ENCODE peak calls at places on chromosomes 4 and X, in four cellular contexts. E is H1, H is HCT116, L is HepG2. S is an unnamed sample.
A peak's percentile ranks its signal among the peaks of the same experiment; 100 is the strongest.

GRCh38 chr4:4225915-4226605 is 669 bp downstream of the OTOP1 start:
- DNase-seq in E (no peak), H (no peak), L (no peak), S (no peak)

GRCh38 chr4:52572936-52573485 is 86.1 kb downstream of the USP46 start:
- DNase-seq in E (no peak), H (no peak), L (no peak), S (no peak)

GRCh38 chrX:47030339-47030738 is 47.9 kb upstream of the RGN start:
- DNase-seq in E (no peak), H (peak; percentile 51), L (peak; percentile 53), S (peak; percentile 33)

GRCh38 chrX:23699636-23700194 is 32.4 kb downstream of the PRDX4 start:
- DNase-seq in E (no peak), H (no peak), L (no peak), S (no peak)

GRCh38 chr4:5921074-5921473 is 28.2 kb upstream of the CRMP1 start:
- DNase-seq in E (no peak), H (no peak), L (no peak), S (no peak)

GRCh38 chrX:43655151-43655676 is 885 bp upstream of the MAOA start:
- DNase-seq in E (no peak), H (no peak), L (no peak), S (no peak)

GRCh38 chrX:41507899-41508298 is 60.8 kb downstream of the NYX start:
- DNase-seq in E (no peak), H (no peak), L (no peak), S (no peak)

GRCh38 chr4:89296399-89296798 is 11.2 kb downstream of the GPRIN3 start:
- DNase-seq in E (no peak), H (no peak), L (peak; percentile 25), S (no peak)

GRCh38 chr4:184375027-184375426 is 99.3 kb downstream of the IRF2 start:
- DNase-seq in E (no peak), H (no peak), L (no peak), S (no peak)

GRCh38 chrX:99305573-99305972 is 1104.5 kb downstream of the PCDH19 start:
- DNase-seq in E (no peak), H (no peak), L (no peak), S (no peak)

GRCh38 chrX:40107291-40108083 is 9.7 kb upstream of the BCOR start:
- DNase-seq in E (no peak), H (peak; percentile 77), L (no peak), S (no peak)

GRCh38 chr4:176778491-176778890 is 14.2 kb downstream of the VEGFC start:
- DNase-seq in E (no peak), H (no peak), L (no peak), S (no peak)

GRCh38 chrX:56130436-56130835 is 101.7 kb upstream of the KLF8 start:
- DNase-seq in E (no peak), H (no peak), L (no peak), S (no peak)

GRCh38 chr4:183185018-183185417 is 86.0 kb downstream of the WWC2 start:
- DNase-seq in E (no peak), H (no peak), L (no peak), S (no peak)

GRCh38 chr4:71293705-71294104 is 45.1 kb upstream of the SLC4A4 start:
- DNase-seq in E (no peak), H (no peak), L (no peak), S (no peak)

GRCh38 chr4:38177792-38178665 is 217.8 kb downstream of the PTTG2 start:
- DNase-seq in E (no peak), H (no peak), L (no peak), S (no peak)

GRCh38 chrX:95629737-95630136 is 1054.9 kb upstream of the DIAPH2 start:
- DNase-seq in E (no peak), H (no peak), L (no peak), S (no peak)

GRCh38 chr4:6489962-6490361 is 17.5 kb upstream of the PPP2R2C start:
- DNase-seq in E (no peak), H (no peak), L (no peak), S (no peak)

GRCh38 chrX:77561372-77561771 is 114.2 kb downstream of the FGF16 start:
- DNase-seq in E (no peak), H (no peak), L (no peak), S (no peak)

GRCh38 chr4:133618963-133619362 is 469.9 kb downstream of the PCDH10 start:
- DNase-seq in E (no peak), H (no peak), L (no peak), S (no peak)

GRCh38 chr4:19924761-19925160 is 326.9 kb upstream of the SLIT2 start:
- DNase-seq in E (no peak), H (no peak), L (no peak), S (no peak)

GRCh38 chr4:74117024-74117534 is 18.1 kb upstream of the CXCL2 start:
- DNase-seq in E (no peak), H (peak; percentile 73), L (peak; percentile 40), S (no peak)
- H3K4me1 ChIP-seq in E (peaks cover 3% of the 10 kb centered on the region), H (peaks cover 29% of the 10 kb centered on the region), L (peaks cover 10% of the 10 kb centered on the region), S (no peaks in the 10 kb centered on the region)

GRCh38 chr4:108224628-108225053 is 55.9 kb upstream of the LEF1 start:
- DNase-seq in E (no peak), H (no peak), L (no peak), S (no peak)
- TF ChIP-seq SIN3A in E (no peak), H (no peak), L (no peak), S (no peak)

GRCh38 chr4:128821151-128821550 is 11.7 kb downstream of the JADE1 start:
- DNase-seq in E (no peak), H (no peak), L (no peak), S (no peak)

GRCh38 chr4:128820631-128821119 is 11.2 kb downstream of the JADE1 start:
- DNase-seq in E (no peak), H (no peak), L (no peak), S (no peak)

GRCh38 chr4:128825226-128825625 is 15.7 kb downstream of the JADE1 start:
- DNase-seq in E (no peak), H (peak; percentile 38), L (no peak), S (no peak)

GRCh38 chr4:128819082-128819742 is 9.7 kb downstream of the JADE1 start:
- DNase-seq in E (no peak), H (no peak), L (no peak), S (no peak)

DNA sequence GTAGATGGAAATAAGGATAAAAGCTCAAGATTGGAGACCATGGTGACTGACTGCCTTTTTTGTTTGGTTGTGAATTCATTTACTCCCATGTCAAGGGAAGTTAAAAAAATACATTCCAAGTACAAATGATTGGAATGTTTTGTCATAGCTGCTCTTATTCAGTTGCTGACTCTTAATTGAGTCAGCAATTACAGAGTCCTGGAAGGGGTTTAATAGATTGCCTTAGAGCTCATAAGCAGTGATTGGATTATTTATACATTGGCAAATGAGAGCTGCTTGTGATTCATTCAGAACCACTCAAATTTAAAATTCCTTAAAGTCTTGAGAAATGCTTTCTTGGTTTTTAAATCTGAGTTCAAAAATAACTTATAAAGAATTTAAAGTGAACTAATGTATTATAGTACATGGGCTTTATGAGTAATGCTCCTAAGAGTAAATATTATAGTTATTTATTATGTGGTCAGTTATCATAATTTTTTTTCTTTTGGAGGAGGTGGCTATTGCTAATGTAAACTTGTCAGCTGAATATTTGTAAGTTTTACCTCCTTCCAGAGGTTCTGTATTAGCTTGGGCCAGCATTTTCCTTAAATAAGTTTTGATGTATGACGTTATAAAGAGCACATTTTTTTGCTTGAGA is 13.6 kb downstream of the JADE1 start:
- DNase-seq in E (no peak), H (peak; percentile 21), L (no peak), S (peak; percentile 57)
- H3K4me1 ChIP-seq in E (peaks cover 37% of the 10 kb centered on the region), H (peaks cover 44% of the 10 kb centered on the region), L (peaks cover 49% of the 10 kb centered on the region), S (peaks cover 12% of the 10 kb centered on the region)

GRCh38 chr4:54233697-54234496 is 4.8 kb downstream of the PDGFRA start:
- DNase-seq in E (no peak), H (peak; percentile 57), L (peak; percentile 52), S (peak; percentile 51)

GRCh38 chr4:54230479-54231418 is 1.7 kb downstream of the PDGFRA start:
- DNase-seq in E (no peak), H (no peak), L (no peak), S (no peak)

GRCh38 chr4:54231419-54232150 is 2.5 kb downstream of the PDGFRA start:
- DNase-seq in E (no peak), H (no peak), L (no peak), S (no peak)

GRCh38 chr4:54233128-54233696 is 4.1 kb downstream of the PDGFRA start:
- DNase-seq in E (no peak), H (peak; percentile 40), L (peak; percentile 55), S (peak; percentile 35)

DNA sequence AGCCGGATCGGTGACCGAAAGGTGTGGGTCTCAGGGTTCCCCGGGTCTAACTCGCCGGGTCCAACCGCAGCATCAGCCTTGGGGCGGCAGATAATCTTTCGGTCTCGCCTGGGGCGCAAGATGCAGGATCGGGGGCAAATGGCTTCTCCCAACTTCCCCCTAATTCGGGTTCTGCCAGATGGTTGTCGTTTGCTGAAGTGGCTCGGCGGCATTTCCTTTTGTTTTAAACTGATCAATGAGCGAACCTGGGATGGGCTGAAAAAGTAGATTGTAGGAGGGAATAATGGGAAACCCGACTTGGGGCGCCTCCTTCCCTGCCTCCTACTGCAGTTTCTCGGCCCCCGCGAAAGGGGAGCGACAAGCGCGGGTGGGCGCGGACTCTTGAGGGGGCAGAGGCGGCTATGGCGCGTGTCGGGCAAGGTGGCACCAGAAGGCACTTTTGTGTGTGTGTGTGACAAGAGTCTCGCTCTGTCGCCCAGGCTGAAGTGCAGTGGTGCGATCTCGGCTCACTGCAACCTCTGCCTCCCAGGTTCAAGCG is 3.1 kb downstream of the PDGFRA start:
- DNase-seq in E (no peak), H (no peak), L (no peak), S (no peak)
- TF ChIP-seq SIN3A in E (no peak), H (no peak), L (no peak), S (no peak)

DNA sequence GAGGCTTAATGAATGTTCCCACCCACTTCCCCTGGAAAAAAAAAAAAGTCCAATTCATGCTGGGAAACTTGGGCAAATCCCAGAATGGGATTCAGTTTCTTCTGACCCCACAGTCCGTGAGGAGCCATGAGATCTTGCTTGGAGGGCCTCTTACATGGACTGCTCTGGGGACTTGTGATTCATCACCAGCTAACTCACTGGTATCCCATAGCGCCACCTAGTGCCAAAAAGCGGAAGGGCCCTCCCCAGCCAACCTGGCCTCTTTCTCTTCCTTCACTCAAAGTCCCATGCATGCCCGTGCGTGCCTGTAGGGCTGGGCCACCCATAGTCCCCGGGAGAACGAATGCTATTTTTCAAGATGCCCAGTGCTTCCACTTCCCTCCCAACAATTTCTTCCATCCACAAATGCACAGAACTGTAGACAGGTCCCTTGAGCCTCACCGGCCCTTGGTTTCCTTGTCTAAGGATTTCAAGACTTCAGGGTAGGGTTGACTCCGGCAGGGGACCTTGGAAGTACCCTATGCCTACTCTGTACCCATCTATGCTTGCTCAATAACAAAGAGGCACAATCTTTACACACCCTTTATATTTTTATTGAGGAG is 5.1 kb downstream of the RTL5 start:
- DNase-seq in E (peak; percentile 57), H (peak; percentile 45), L (peak; percentile 30), S (peak; percentile 69)
- H3K4me1 ChIP-seq in E (peaks cover 16% of the 10 kb centered on the region), H (peaks cover 10% of the 10 kb centered on the region), L (no peaks in the 10 kb centered on the region), S (no peaks in the 10 kb centered on the region)

DNA sequence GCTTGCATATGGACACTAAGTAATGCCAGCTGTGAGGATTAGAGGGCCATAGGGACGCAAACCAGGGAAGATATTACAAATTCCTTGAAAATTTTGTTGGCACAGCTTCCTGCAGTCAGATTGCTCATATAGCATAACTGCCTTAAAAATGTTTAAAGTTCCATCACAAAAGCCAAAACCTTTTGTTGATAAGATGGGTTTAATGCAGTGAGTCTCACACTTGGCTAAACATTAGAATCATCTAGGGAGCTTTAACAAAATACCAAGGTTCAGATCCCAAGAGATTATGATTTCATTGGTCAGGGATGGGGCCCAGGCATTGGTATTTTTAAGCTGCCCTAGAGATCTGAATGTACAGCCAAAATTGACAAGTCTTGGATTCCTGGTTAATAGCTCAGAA is 376.5 kb upstream of the MAD2L1 start:
- DNase-seq in E (no peak), H (no peak), L (no peak), S (no peak)
- TF ChIP-seq SIN3A in E (no peak), H (no peak), L (no peak), S (no peak)

S was measured in Panc1.